ENCODE peak calls at places on chromosome 1, in seven cellular contexts. G, M, P, D, J, N and H are unnamed samples.

GRCh38 chr1:227729881-227730629 is 5.0 kb downstream of the JMJD4 start:
- DNase-seq in G (peak), D (peak), J (peak), N (peak), M (peak), P (peak), H (peak)

GRCh38 chr1:50968021-50968883 is 1.8 kb upstream of the CDKN2C start:
- DNase-seq in G (peak), N (peak), J (peak), D (peak), M (peak), P (peak), H (peak)

GRCh38 chr1:205343431-205344009 is 13.2 kb downstream of the KLHDC8A start:
- DNase-seq in N (no peak), P (no peak), G (peak), D (no peak), M (no peak), J (no peak), H (no peak)

GRCh38 chr1:101166583-101167120 is 70.2 kb upstream of the S1PR1 start:
- DNase-seq in J (no peak), N (no peak), P (no peak), G (no peak), D (no peak), M (no peak), H (no peak)

GRCh38 chr1:6271554-6271953 is 10.7 kb upstream of the GPR153 start:
- DNase-seq in D (no peak), G (no peak), N (no peak), P (no peak), J (no peak), M (no peak), H (no peak)

GRCh38 chr1:116919802-116920201 is 10.1 kb downstream of the PTGFRN start:
- DNase-seq in J (no peak), N (no peak), M (no peak), P (no peak), G (no peak), D (no peak), H (no peak)

GRCh38 chr1:169882039-169882511 is 11.6 kb downstream of the SCYL3 start:
- DNase-seq in D (no peak), P (no peak), G (no peak), J (no peak), N (no peak), M (no peak), H (no peak)

GRCh38 chr1:241640867-241641542 is 836 bp upstream of the CHML start:
- DNase-seq in M (no peak), P (peak), J (no peak), N (no peak), G (no peak), D (no peak), H (peak)

GRCh38 chr1:26081267-26082019 is 14.0 kb upstream of the TRIM63 start:
- DNase-seq in D (no peak), M (no peak), J (no peak), P (peak), G (no peak), N (no peak), H (no peak)

GRCh38 chr1:202235856-202236837 is 42.5 kb downstream of the LGR6 start:
- DNase-seq in M (peak), G (peak), P (peak), J (peak), D (peak), N (peak), H (peak)

GRCh38 chr1:156572663-156573018 is 276 bp upstream of the IQGAP3 start:
- DNase-seq in P (no peak), M (no peak), N (no peak), D (no peak), G (no peak), J (no peak), H (no peak)

GRCh38 chr1:196546272-196547245 is 61.7 kb downstream of the KCNT2 start:
- DNase-seq in M (no peak), P (peak), N (no peak), J (no peak), D (no peak), G (no peak), H (peak)

GRCh38 chr1:199684686-199685273 is 342.7 kb upstream of the NR5A2 start:
- DNase-seq in G (no peak), D (peak), N (no peak), J (no peak), P (peak), M (peak), H (peak)

GRCh38 chr1:83763281-83764095 is 235.4 kb downstream of the TTLL7 start:
- DNase-seq in M (no peak), G (no peak), D (peak), P (no peak), N (no peak), J (no peak), H (no peak)

GRCh38 chr1:245810181-245810727 is 655.5 kb downstream of the KIF26B start:
- DNase-seq in D (peak), N (no peak), M (no peak), J (no peak), G (no peak), P (no peak), H (no peak)

GRCh38 chr1:181117648-181118449 is 29.3 kb downstream of the IER5 start:
- DNase-seq in P (no peak), D (no peak), G (no peak), M (peak), J (peak), N (no peak), H (peak)

GRCh38 chr1:23613191-23614126 is 54.2 kb upstream of the ID3 start:
- DNase-seq in G (no peak), J (no peak), D (peak), N (no peak), P (no peak), M (no peak), H (no peak)